ENCODE peak calls at places on chromosome 20, in four cellular contexts. W is IMR-90, L is spleen, S is testis. P is an unnamed sample.

GRCh38 chr20:10427060-10427692 is 6.8 kb downstream of the MKKS start:
- DNase-seq in L (peak), S (peak), W (peak), P (peak)

GRCh38 chr20:10619427-10619826 is 54.4 kb downstream of the JAG1 start:
- DNase-seq in L (no peak), W (peak), S (no peak), P (no peak)

GRCh38 chr20:45975686-45976085 is 3.7 kb upstream of the ZNF335 start:
- DNase-seq in L (peak), W (no peak), S (no peak), P (no peak)

GRCh38 chr20:43975096-43975768 is 60.6 kb downstream of the TOX2 start:
- DNase-seq in W (peak), L (no peak), S (no peak), P (no peak)

GRCh38 chr20:60037120-60037499 is 78.9 kb downstream of the CDH26 start:
- DNase-seq in L (no peak), S (no peak), W (peak), P (no peak)

GRCh38 chr20:59000326-59000725 is 6.7 kb downstream of the CTSZ start:
- DNase-seq in W (no peak), S (no peak), L (no peak), P (no peak)

GRCh38 chr20:61900376-61901293 is 165.0 kb downstream of the TAF4 start:
- DNase-seq in W (no peak), L (peak), S (peak), P (no peak)

GRCh38 chr20:5864428-5864827 is 85.9 kb downstream of the TRMT6 start:
- DNase-seq in L (no peak), S (no peak), W (no peak), P (no peak)

GRCh38 chr20:9415426-9415825 is 99.0 kb upstream of the LAMP5 start:
- DNase-seq in W (no peak), L (no peak), S (no peak), P (no peak)

GRCh38 chr20:35311409-35311808 is 19.2 kb upstream of the FAM83C start:
- DNase-seq in S (no peak), L (no peak), W (peak), P (peak)

GRCh38 chr20:3068986-3069900 is 2.2 kb upstream of the OXT start:
- DNase-seq in W (peak), S (no peak), L (peak), P (no peak)

GRCh38 chr20:57680934-57681914 is 28.6 kb downstream of the PMEPA1 start:
- DNase-seq in L (peak), S (no peak), W (no peak), P (no peak)

GRCh38 chr20:22775671-22776139 is 191.3 kb upstream of the FOXA2 start:
- DNase-seq in S (no peak), L (no peak), W (peak), P (no peak)

GRCh38 chr20:2872304-2873009 is 824 bp upstream of the PTPRA start:
- DNase-seq in W (peak), S (peak), L (peak), P (peak)

GRCh38 chr20:51930775-51931174 is 128.5 kb upstream of the SALL4 start:
- DNase-seq in S (no peak), L (no peak), W (peak), P (peak)

GRCh38 chr20:57103146-57103800 is 163.2 kb downstream of the BMP7 start:
- DNase-seq in W (no peak), L (no peak), S (no peak), P (no peak)

GRCh38 chr20:5600982-5601381 is 149.2 kb upstream of the SHLD1 start:
- DNase-seq in W (no peak), S (no peak), L (no peak), P (no peak)

GRCh38 chr20:59781236-59781635 is 152.2 kb downstream of the SYCP2 start:
- DNase-seq in W (no peak), L (no peak), S (no peak), P (no peak)

GRCh38 chr20:48407710-48408109 is 420.1 kb downstream of the PREX1 start:
- DNase-seq in W (no peak), L (no peak), S (no peak), P (no peak)

GRCh38 chr20:17636523-17637412 is 45.3 kb downstream of the RRBP1 start:
- DNase-seq in L (no peak), S (no peak), W (no peak), P (no peak)

GRCh38 chr20:62926229-62927127 is at the start of gene DIDO1:
- DNase-seq in S (peak), W (peak), L (peak), P (peak)

GRCh38 chr20:62928246-62928939 is 2.1 kb upstream of the DIDO1 start:
- DNase-seq in L (peak), S (no peak), W (no peak), P (no peak)

GRCh38 chr20:62931464-62931863 is 5.2 kb upstream of the DIDO1 start:
- DNase-seq in W (no peak), L (peak), S (no peak), P (no peak)

GRCh38 chr20:62927128-62927705 is 912 bp upstream of the DIDO1 start:
- DNase-seq in L (peak), W (no peak), S (no peak), P (no peak)

DNA sequence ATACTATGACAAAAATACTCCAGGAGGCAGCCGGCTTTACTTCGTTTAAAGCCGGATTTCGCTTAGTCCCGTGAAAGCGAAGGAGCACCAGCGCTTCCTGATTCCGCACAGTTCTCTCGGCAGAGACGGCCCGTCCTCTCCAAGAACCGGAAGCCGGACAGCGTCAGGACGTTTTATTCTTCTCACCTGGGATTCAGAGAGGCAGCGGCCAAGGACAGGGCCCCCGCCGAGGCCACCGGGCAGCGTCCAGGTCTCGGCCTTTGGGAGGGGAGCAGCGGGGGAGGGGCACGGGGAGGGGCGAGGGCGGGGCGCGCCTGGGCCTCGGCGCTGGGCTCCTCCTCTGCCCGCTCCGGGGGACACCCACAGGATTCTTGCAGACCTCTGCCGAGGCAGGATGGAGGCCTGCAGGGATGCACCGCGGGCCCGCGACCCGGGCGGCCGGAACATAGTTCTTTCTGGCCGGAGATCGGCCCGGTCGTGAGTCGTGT is 2.8 kb upstream of the DIDO1 start:
- DNase-seq in W (peak), S (peak), L (peak), P (peak)
- TF ChIP-seq POLR2A in W (no peak), S (no peak), L (no peak), P (no peak)

GRCh38 chr20:49635829-49636228 is 67.9 kb upstream of the PTGIS start:
- DNase-seq in L (no peak), S (no peak), W (no peak), P (no peak)

GRCh38 chr20:49635171-49635570 is 67.2 kb upstream of the PTGIS start:
- DNase-seq in S (peak), L (no peak), W (no peak), P (no peak)

GRCh38 chr20:49633023-49633422 is 65.1 kb upstream of the PTGIS start:
- DNase-seq in L (no peak), W (no peak), S (no peak), P (no peak)

GRCh38 chr20:49633643-49634042 is 65.7 kb upstream of the PTGIS start:
- DNase-seq in S (no peak), L (no peak), W (no peak), P (no peak)

DNA sequence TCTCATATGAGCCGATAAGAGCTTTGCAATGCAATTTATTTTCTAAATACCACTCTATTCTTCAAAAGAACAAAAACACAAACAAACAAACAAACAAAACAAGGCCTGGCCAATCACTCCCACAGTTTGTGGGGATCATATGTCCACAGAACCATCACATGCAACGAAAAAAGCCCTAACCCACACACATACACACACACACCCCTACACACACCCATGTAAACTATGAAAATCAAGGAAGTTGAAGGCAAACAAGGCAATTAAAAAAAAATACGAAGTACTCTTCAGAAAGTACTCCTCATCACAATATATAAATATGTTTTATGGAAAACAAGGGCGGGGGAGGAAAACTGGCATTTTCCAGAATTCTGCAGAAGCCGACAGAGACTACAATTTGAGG is 66.2 kb upstream of the PTGIS start:
- DNase-seq in W (no peak), S (no peak), L (no peak), P (no peak)
- TF ChIP-seq POLR2A in W (no peak), S (no peak), L (no peak), P (no peak)

GRCh38 chr20:25017257-25017803 is 24.8 kb upstream of the APMAP start:
- DNase-seq in S (no peak), W (no peak), L (peak), P (no peak)
- TF ChIP-seq POLR2A in S (no peak), W (no peak), L (no peak), P (no peak)

GRCh38 chr20:38836991-38837390 is 31.5 kb downstream of the PPP1R16B start:
- DNase-seq in W (no peak), L (no peak), S (no peak), P (no peak)

GRCh38 chr20:38833154-38833856 is 27.8 kb downstream of the PPP1R16B start:
- DNase-seq in S (no peak), W (no peak), L (no peak), P (no peak)

GRCh38 chr20:38833857-38834164 is 28.3 kb downstream of the PPP1R16B start:
- DNase-seq in L (no peak), W (no peak), S (no peak), P (no peak)

GRCh38 chr20:38834868-38835267 is 29.4 kb downstream of the PPP1R16B start:
- DNase-seq in W (no peak), S (no peak), L (no peak), P (no peak)

DNA sequence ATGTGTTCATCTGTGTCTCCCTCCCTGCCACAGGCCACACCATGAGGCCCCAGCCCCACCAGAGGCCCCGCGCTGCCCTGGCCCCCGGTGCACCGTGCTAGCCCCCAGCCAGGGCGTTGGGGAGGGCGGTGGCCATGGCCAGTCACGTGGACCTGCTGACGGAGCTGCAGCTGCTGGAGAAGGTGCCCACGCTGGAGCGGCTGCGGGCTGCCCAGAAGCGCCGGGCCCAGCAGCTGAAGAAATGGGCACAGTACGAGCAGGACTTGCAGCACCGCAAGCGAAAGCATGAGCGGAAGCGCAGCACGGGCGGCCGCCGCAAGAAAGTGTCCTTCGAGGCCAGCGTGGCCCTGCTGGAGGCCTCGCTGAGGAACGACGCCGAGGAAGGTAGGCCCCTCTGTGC is 30.3 kb downstream of the PPP1R16B start:
- DNase-seq in S (no peak), W (no peak), L (no peak), P (no peak)
- TF ChIP-seq POLR2A in S (no peak), W (no peak), L (no peak), P (no peak)

GRCh38 chr20:38145094-38146075 is 19.7 kb downstream of the TGM2 start:
- DNase-seq in S (no peak), L (no peak), W (peak), P (no peak)
- TF ChIP-seq POLR2A in S (no peak), L (no peak), W (no peak), P (no peak)

GRCh38 chr20:63940071-63940471 is 16.1 kb downstream of the UCKL1 start:
- DNase-seq in W (no peak), L (no peak), S (no peak), P (no peak)
- TF ChIP-seq POLR2A in W (no peak), L (no peak), S (no peak), P (no peak)

GRCh38 chr20:11748436-11748835 is 169.3 kb upstream of the BTBD3 start:
- DNase-seq in W (no peak), S (no peak), L (no peak), P (no peak)
- TF ChIP-seq POLR2A in W (no peak), S (no peak), L (no peak), P (no peak)

GRCh38 chr20:62968378-62969178 is 16.1 kb downstream of the SLC17A9 start:
- DNase-seq in L (no peak), S (no peak), W (no peak), P (no peak)
- TF ChIP-seq POLR2A in L (no peak), S (no peak), W (no peak), P (no peak)

GRCh38 chr20:41692479-41693135 is 74.4 kb upstream of the CHD6 start:
- DNase-seq in W (peak), S (peak), L (peak), P (peak)
- TF ChIP-seq POLR2A in W (no peak), S (no peak), L (no peak), P (no peak)

DNA sequence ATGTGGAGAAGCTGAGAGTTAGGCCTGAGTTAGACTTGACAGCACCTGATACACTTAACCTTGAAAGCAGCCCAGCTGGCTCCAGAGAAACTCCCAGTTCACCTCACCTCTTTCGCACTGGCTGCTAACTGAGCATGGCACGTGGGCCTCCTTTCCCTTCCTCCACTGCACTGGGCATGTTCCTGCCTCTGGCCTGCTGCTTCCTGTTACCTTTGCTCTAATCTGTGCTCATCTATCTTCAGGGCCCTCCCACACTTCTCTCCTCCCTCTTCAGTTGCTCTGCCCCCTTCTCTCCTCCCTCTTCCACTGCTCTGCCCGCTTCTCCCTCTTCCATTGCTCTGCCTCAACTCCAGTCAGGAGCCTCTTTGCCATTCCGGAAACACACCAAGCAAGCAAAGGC is 13.7 kb upstream of the UBE2V1 start:
- DNase-seq in L (peak), W (no peak), S (no peak), P (no peak)
- TF ChIP-seq POLR2A in L (no peak), W (no peak), S (no peak), P (no peak)